ENCODE peak calls at places on chromosomes 6 and 20, in five cellular contexts. One of them, this sample, is unnamed.

GRCh38 chr6:168541307-168541706 is 100.3 kb downstream of the SMOC2 start:
- ATAC-seq in HepG2: no peak
- ATAC-seq in HCT116: no peak
- ATAC-seq in K562: no peak
- ATAC-seq in GM12878: no peak
- ATAC-seq in this sample: no peak

GRCh38 chr20:59047938-59048680 is 5.5 kb upstream of the PRELID3B start:
- ATAC-seq in HepG2: peak; percentile 74
- ATAC-seq in HCT116: no peak
- ATAC-seq in K562: peak; percentile 43
- ATAC-seq in GM12878: no peak
- ATAC-seq in this sample: no peak

GRCh38 chr20:44590980-44591778 is 8.8 kb downstream of the PKIG start:
- ATAC-seq in HepG2: no peak
- ATAC-seq in HCT116: no peak
- ATAC-seq in K562: peak; percentile 63
- ATAC-seq in GM12878: peak; percentile 7
- ATAC-seq in this sample: no peak

GRCh38 chr6:7216941-7217621 is 95.9 kb downstream of the SSR1 start:
- ATAC-seq in HepG2: peak; percentile 12
- ATAC-seq in HCT116: peak; percentile 22
- ATAC-seq in K562: no peak
- ATAC-seq in GM12878: no peak
- ATAC-seq in this sample: no peak

GRCh38 chr6:118697554-118697953 is 46.2 kb upstream of the CEP85L start:
- ATAC-seq in HepG2: no peak
- ATAC-seq in HCT116: no peak
- ATAC-seq in K562: peak; percentile 65
- ATAC-seq in GM12878: no peak
- ATAC-seq in this sample: no peak

GRCh38 chr6:158006821-158007570 is 25.3 kb downstream of the SYNJ2 start:
- ATAC-seq in HepG2: no peak
- ATAC-seq in HCT116: no peak
- ATAC-seq in K562: no peak
- ATAC-seq in GM12878: no peak
- ATAC-seq in this sample: no peak

GRCh38 chr20:38607351-38607750 is 5.7 kb downstream of the ARHGAP40 start:
- ATAC-seq in HepG2: no peak
- ATAC-seq in HCT116: no peak
- ATAC-seq in K562: no peak
- ATAC-seq in GM12878: no peak
- ATAC-seq in this sample: no peak

GRCh38 chr20:32326507-32326851 is 31.7 kb upstream of the ASXL1 start:
- ATAC-seq in HepG2: peak; percentile 80
- ATAC-seq in HCT116: peak; percentile 15
- ATAC-seq in K562: peak; percentile 70
- ATAC-seq in GM12878: no peak
- ATAC-seq in this sample: no peak

GRCh38 chr6:41917528-41917927 is 3.4 kb downstream of the MED20 start:
- ATAC-seq in HepG2: no peak
- ATAC-seq in HCT116: peak; percentile 44
- ATAC-seq in K562: no peak
- ATAC-seq in GM12878: no peak
- ATAC-seq in this sample: no peak

GRCh38 chr20:1196634-1197033 is 6.6 kb upstream of the C20orf202 start:
- ATAC-seq in HepG2: no peak
- ATAC-seq in HCT116: no peak
- ATAC-seq in K562: peak; percentile 42
- ATAC-seq in GM12878: no peak
- ATAC-seq in this sample: no peak

GRCh38 chr6:79650943-79651342 is 19.8 kb downstream of the SH3BGRL2 start:
- ATAC-seq in HepG2: no peak
- ATAC-seq in HCT116: no peak
- ATAC-seq in K562: no peak
- ATAC-seq in GM12878: no peak
- ATAC-seq in this sample: no peak

GRCh38 chr6:169800668-169801395 is 49.4 kb downstream of the ERMARD start:
- ATAC-seq in HepG2: peak; percentile 88
- ATAC-seq in HCT116: peak; percentile 85
- ATAC-seq in K562: peak; percentile 39
- ATAC-seq in GM12878: no peak
- ATAC-seq in this sample: peak; percentile 78

GRCh38 chr6:47288245-47289090 is 21.2 kb downstream of the TNFRSF21 start:
- ATAC-seq in HepG2: no peak
- ATAC-seq in HCT116: no peak
- ATAC-seq in K562: no peak
- ATAC-seq in GM12878: no peak
- ATAC-seq in this sample: no peak

GRCh38 chr6:73943401-73943800 is 247.4 kb downstream of the CD109 start:
- ATAC-seq in HepG2: no peak
- ATAC-seq in HCT116: no peak
- ATAC-seq in K562: no peak
- ATAC-seq in GM12878: no peak
- ATAC-seq in this sample: no peak

GRCh38 chr6:124524821-124525220 is 437.4 kb upstream of the RNF217 start:
- ATAC-seq in HepG2: no peak
- ATAC-seq in HCT116: no peak
- ATAC-seq in K562: no peak
- ATAC-seq in GM12878: no peak
- ATAC-seq in this sample: no peak

GRCh38 chr6:139943391-139943790 is 568.9 kb upstream of the CITED2 start:
- ATAC-seq in HepG2: no peak
- ATAC-seq in HCT116: no peak
- ATAC-seq in K562: no peak
- ATAC-seq in GM12878: no peak
- ATAC-seq in this sample: peak; percentile 43

GRCh38 chr6:131519670-131520436 is 53.2 kb upstream of the ARG1 start:
- ATAC-seq in HepG2: peak; percentile 99
- ATAC-seq in HCT116: peak; percentile 99
- ATAC-seq in K562: peak; percentile 98
- ATAC-seq in GM12878: peak; percentile 96
- ATAC-seq in this sample: no peak
- TF ChIP-seq CTCF in HepG2: peak; percentile 98
- TF ChIP-seq CTCF in HCT116: peak; percentile 42
- TF ChIP-seq CTCF in K562: peak; percentile 61
- TF ChIP-seq CTCF in GM12878: peak; percentile 56
- TF ChIP-seq CTCF in this sample: no peak

GRCh38 chr6:83114164-83114563 is 46.7 kb downstream of the DOP1A start:
- ATAC-seq in HepG2: no peak
- ATAC-seq in HCT116: no peak
- ATAC-seq in K562: no peak
- ATAC-seq in GM12878: no peak
- ATAC-seq in this sample: no peak

GRCh38 chr6:83113258-83113657 is 45.8 kb downstream of the DOP1A start:
- ATAC-seq in HepG2: no peak
- ATAC-seq in HCT116: no peak
- ATAC-seq in K562: no peak
- ATAC-seq in GM12878: no peak
- ATAC-seq in this sample: no peak

GRCh38 chr6:83108378-83108777 is 40.9 kb downstream of the DOP1A start:
- ATAC-seq in HepG2: no peak
- ATAC-seq in HCT116: no peak
- ATAC-seq in K562: peak; percentile 32
- ATAC-seq in GM12878: no peak
- ATAC-seq in this sample: no peak
- TF ChIP-seq POLR2AphosphoS5 in HepG2: no peak
- TF ChIP-seq POLR2AphosphoS5 in HCT116: no peak
- TF ChIP-seq POLR2AphosphoS5 in K562: no peak
- TF ChIP-seq POLR2AphosphoS5 in GM12878: no peak
- TF ChIP-seq POLR2AphosphoS5 in this sample: no peak

DNA sequence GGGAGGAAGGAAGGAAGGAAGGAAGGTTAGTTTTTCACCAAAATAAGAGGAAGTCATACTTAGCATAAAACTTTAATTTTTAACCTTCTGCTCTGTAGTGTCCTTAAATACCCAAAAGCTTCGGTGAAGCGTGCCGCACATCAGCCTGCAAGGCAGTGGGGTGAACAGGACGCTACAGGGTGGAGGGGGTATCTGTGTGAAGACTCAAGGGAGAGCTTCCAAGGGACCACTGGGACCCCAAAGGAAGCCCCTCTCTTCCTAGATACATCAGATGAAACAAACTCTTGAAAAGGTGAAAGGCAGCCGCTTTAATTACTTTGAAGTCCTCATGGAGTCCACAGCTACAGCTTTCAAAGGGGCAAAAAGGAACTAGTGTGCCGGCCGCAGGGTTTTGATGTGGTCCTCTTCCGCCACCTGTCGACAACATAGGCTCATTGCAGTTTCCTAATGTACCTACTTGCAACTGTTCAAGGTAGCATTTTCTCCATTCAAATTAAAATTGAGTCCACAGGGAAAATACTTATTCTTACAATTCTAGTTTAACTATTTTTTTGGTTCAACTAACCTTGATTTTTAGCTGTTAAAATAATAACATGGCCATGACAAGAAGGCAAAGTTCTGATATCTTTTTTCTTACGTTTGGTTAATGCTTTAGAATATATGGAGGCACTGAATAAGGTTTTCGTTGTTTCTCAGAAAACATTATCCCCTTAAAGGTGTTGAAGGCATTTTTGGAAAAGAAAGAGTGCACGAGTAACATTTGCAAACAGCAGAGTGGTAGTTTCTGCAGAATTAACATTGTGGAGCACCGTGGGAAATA is 135.0 kb upstream of the RIPOR2 start:
- ATAC-seq in HepG2: peak; percentile 94
- ATAC-seq in HCT116: peak; percentile 93
- ATAC-seq in K562: peak; percentile 94
- ATAC-seq in GM12878: peak; percentile 96
- ATAC-seq in this sample: peak; percentile 79
- TF ChIP-seq POLR2A in HepG2: no peak
- TF ChIP-seq POLR2A in HCT116: no peak
- TF ChIP-seq POLR2A in K562: no peak
- TF ChIP-seq POLR2A in GM12878: no peak
- TF ChIP-seq POLR2A in this sample: no peak

GRCh38 chr20:61519488-61519887 is 267.4 kb downstream of the CDH4 start:
- ATAC-seq in HepG2: no peak
- ATAC-seq in HCT116: no peak
- ATAC-seq in K562: no peak
- ATAC-seq in GM12878: no peak
- ATAC-seq in this sample: no peak
- TF ChIP-seq CTCF in HepG2: no peak
- TF ChIP-seq CTCF in HCT116: no peak
- TF ChIP-seq CTCF in K562: no peak
- TF ChIP-seq CTCF in GM12878: no peak
- TF ChIP-seq CTCF in this sample: no peak

GRCh38 chr6:37209461-37210205 is 39.7 kb downstream of the PIM1 start:
- ATAC-seq in HepG2: no peak
- ATAC-seq in HCT116: no peak
- ATAC-seq in K562: peak; percentile 2
- ATAC-seq in GM12878: no peak
- ATAC-seq in this sample: no peak

GRCh38 chr6:37208793-37209192 is 38.8 kb downstream of the PIM1 start:
- ATAC-seq in HepG2: no peak
- ATAC-seq in HCT116: no peak
- ATAC-seq in K562: no peak
- ATAC-seq in GM12878: no peak
- ATAC-seq in this sample: no peak

GRCh38 chr6:37207903-37208456 is 38.0 kb downstream of the PIM1 start:
- ATAC-seq in HepG2: peak; percentile 89
- ATAC-seq in HCT116: peak; percentile 94
- ATAC-seq in K562: peak; percentile 83
- ATAC-seq in GM12878: peak; percentile 96
- ATAC-seq in this sample: peak; percentile 64

GRCh38 chr6:37212268-37212667 is 42.3 kb downstream of the PIM1 start:
- ATAC-seq in HepG2: no peak
- ATAC-seq in HCT116: no peak
- ATAC-seq in K562: no peak
- ATAC-seq in GM12878: no peak
- ATAC-seq in this sample: no peak

DNA sequence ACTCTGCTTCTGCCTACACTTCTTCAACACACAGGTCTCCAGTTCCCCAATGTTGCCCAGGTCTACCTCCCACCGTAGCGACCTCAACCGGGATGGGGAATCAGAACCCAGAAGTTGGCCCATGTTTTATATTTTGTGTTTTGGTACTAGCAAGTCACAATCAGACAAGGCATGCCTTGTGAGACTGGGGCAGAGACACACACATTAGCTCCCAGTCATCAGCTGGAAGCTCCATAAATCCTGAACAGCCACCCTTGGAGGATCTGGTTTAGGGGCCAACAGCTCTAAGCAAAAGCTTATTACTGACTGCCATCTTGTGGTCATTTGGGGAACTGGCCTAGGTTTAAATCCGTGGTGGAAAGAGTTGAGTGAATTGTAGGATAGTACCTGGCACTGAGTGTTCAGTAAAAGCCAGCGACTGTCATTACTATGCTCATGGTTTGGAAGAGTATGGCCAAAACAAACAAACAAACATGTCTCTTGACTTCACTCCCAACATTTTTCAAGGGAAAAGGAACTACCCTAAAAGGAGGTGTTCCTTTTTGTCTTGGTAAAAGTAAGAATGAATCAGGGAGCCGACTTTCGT is 40.5 kb downstream of the PIM1 start:
- ATAC-seq in HepG2: peak; percentile 79
- ATAC-seq in HCT116: peak; percentile 78
- ATAC-seq in K562: peak; percentile 82
- ATAC-seq in GM12878: peak; percentile 86
- ATAC-seq in this sample: peak; percentile 83
- TF ChIP-seq POLR2AphosphoS5 in HepG2: no peak
- TF ChIP-seq POLR2AphosphoS5 in HCT116: no peak
- TF ChIP-seq POLR2AphosphoS5 in K562: no peak
- TF ChIP-seq POLR2AphosphoS5 in GM12878: no peak
- TF ChIP-seq POLR2AphosphoS5 in this sample: peak; percentile 39

DNA sequence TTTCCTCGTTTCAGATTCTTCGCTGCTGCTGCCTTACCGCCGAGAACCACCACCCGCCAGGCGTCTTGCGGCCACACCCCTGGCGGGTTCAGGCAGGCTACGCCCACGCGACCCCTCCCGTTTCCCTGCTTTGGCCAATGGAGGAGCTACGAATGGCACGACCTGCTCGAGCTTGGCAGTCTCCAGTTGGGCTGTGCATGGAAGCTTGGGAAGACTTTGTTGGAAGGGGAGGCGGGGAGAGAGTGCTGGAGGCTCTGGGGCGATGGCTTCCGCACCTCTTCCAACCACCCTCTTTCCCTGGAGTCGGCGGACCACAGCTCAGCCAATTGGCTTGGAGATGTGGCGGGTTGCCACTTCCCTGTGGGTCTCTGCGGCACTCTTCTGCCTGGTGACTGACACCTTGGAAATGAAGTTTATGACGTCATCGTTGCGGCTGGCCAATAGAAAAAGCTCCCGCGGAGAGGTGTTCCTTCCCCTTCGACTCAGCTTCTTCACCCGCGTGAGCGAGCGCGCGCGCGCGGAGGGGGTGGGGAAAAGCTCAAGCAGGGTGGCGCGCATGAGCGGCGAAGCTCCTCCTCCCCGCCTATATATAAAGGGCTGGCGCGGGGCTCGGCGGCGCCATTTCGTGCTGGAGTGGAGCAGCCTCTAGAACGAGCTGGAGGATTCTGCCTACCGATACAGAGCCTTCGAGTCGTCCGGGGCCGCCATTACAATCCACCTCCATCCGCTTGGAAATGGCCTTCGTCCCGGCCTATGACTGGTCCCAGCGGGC is 3.4 kb downstream of the BRD2 start:
- ATAC-seq in HepG2: peak; percentile 43
- ATAC-seq in HCT116: peak; percentile 57
- ATAC-seq in K562: peak; percentile 55
- ATAC-seq in GM12878: peak; percentile 46
- ATAC-seq in this sample: peak; percentile 77
- TF ChIP-seq POLR2A in HepG2: peak; percentile 100
- TF ChIP-seq POLR2A in HCT116: peak; percentile 98
- TF ChIP-seq POLR2A in K562: peak; percentile 100
- TF ChIP-seq POLR2A in GM12878: peak; percentile 70
- TF ChIP-seq POLR2A in this sample: peak; percentile 100

GRCh38 chr6:11043961-11044711 is at the start of gene ELOVL2:
- ATAC-seq in HepG2: peak; percentile 84
- ATAC-seq in HCT116: no peak
- ATAC-seq in K562: peak; percentile 89
- ATAC-seq in GM12878: peak; percentile 78
- ATAC-seq in this sample: peak; percentile 78
- TF ChIP-seq CTCF in HepG2: peak; percentile 90
- TF ChIP-seq CTCF in HCT116: no peak
- TF ChIP-seq CTCF in K562: peak; percentile 99
- TF ChIP-seq CTCF in GM12878: peak; percentile 47
- TF ChIP-seq CTCF in this sample: peak; percentile 29

This sample was measured in gastroesophageal sphincter.